ENCODE peak calls at places on chromosomes 2 and 18, in five cellular contexts. C, Y, W, X and S are unnamed samples.

GRCh38 chr18:48105317-48105716 is 174.9 kb upstream of the SMAD2 start:
- DNase-seq in C (no peak), Y (no peak), X (no peak), W (no peak), S (no peak)

GRCh38 chr18:70419526-70419925 is 130.7 kb downstream of the SOCS6 start:
- DNase-seq in W (no peak), Y (no peak), C (peak; percentile 88), X (no peak), S (no peak)

GRCh38 chr2:187658952-187659525 is 104.8 kb upstream of the TFPI start:
- DNase-seq in X (no peak), W (no peak), Y (no peak), C (peak; percentile 39), S (no peak)

GRCh38 chr2:10452334-10452733 is 4.2 kb upstream of the ODC1 start:
- DNase-seq in X (no peak), C (peak; percentile 73), W (no peak), Y (no peak), S (no peak)

GRCh38 chr2:128667391-128667790 is 348.7 kb upstream of the HS6ST1 start:
- DNase-seq in W (no peak), C (no peak), Y (no peak), X (no peak), S (no peak)

GRCh38 chr2:75375646-75376582 is 176.6 kb upstream of the TACR1 start:
- DNase-seq in X (no peak), W (no peak), Y (no peak), C (no peak), S (no peak)

GRCh38 chr18:74902170-74902465 is 304.4 kb downstream of the ZNF407 start:
- DNase-seq in Y (no peak), C (no peak), X (no peak), W (no peak), S (no peak)

GRCh38 chr2:45610281-45611019 is 617 bp downstream of the SRBD1 start:
- DNase-seq in X (peak; percentile 58), C (peak; percentile 73), W (peak; percentile 14), Y (peak; percentile 53), S (peak; percentile 19)

GRCh38 chr2:7997279-7997678 is 684.6 kb upstream of the ID2 start:
- DNase-seq in X (no peak), Y (no peak), C (no peak), W (no peak), S (no peak)

GRCh38 chr2:239326831-239327535 is 73.8 kb downstream of the HDAC4 start:
- DNase-seq in X (peak; percentile 78), W (peak; percentile 66), C (no peak), Y (peak; percentile 16), S (no peak)

GRCh38 chr2:189613077-189613636 is 32.6 kb upstream of the SLC40A1 start:
- DNase-seq in X (no peak), C (peak; percentile 96), W (no peak), Y (peak; percentile 44), S (no peak)

GRCh38 chr2:27158468-27158867 is 9.7 kb downstream of the TCF23 start:
- DNase-seq in C (no peak), W (no peak), Y (no peak), X (no peak), S (no peak)

GRCh38 chr2:162125138-162125537 is 26.9 kb downstream of the GCG start:
- DNase-seq in W (no peak), X (no peak), Y (no peak), C (peak; percentile 35), S (no peak)

GRCh38 chr2:86414996-86415395 is 26.2 kb upstream of the KDM3A start:
- DNase-seq in Y (no peak), X (no peak), W (no peak), C (no peak), S (no peak)

GRCh38 chr18:2430191-2430590 is 141.1 kb downstream of the METTL4 start:
- DNase-seq in C (no peak), W (no peak), X (no peak), Y (no peak), S (no peak)

GRCh38 chr2:126902859-126903258 is 4.2 kb downstream of the TEX51 start:
- DNase-seq in X (peak; percentile 28), Y (no peak), C (no peak), W (no peak), S (no peak)

GRCh38 chr2:46098606-46099005 is 198.6 kb upstream of the EPAS1 start:
- DNase-seq in W (no peak), X (no peak), Y (no peak), C (peak; percentile 73), S (no peak)

GRCh38 chr2:138084206-138084605 is 119.9 kb downstream of the HNMT start:
- DNase-seq in C (no peak), W (no peak), X (no peak), Y (no peak), S (no peak)

GRCh38 chr18:11859282-11859797 is 8.1 kb downstream of the CHMP1B start:
- DNase-seq in C (no peak), W (no peak), X (no peak), Y (no peak), S (no peak)

GRCh38 chr2:75560022-75560767 is 544 bp downstream of the EVA1A start:
- DNase-seq in X (peak; percentile 78), C (peak; percentile 45), W (peak; percentile 39), Y (no peak), S (peak; percentile 26)

GRCh38 chr2:219688560-219689445 is 61.4 kb downstream of the SLC4A3 start:
- DNase-seq in C (peak; percentile 89), Y (peak; percentile 34), W (no peak), X (no peak), S (no peak)

GRCh38 chr2:96913398-96914202 is 43.7 kb upstream of the SEMA4C start:
- DNase-seq in C (no peak), W (peak; percentile 49), X (no peak), Y (peak; percentile 67), S (no peak)

GRCh38 chr18:63994783-63995399 is 25.0 kb downstream of the SERPINB8 start:
- DNase-seq in C (peak; percentile 73), Y (no peak), X (no peak), W (peak; percentile 64), S (peak; percentile 55)

GRCh38 chr18:23324056-23324811 is 128.9 kb upstream of the RIOK3 start:
- DNase-seq in Y (no peak), C (no peak), X (no peak), W (no peak), S (no peak)

GRCh38 chr2:36338827-36339145 is 16.8 kb upstream of the CRIM1 start:
- DNase-seq in C (peak; percentile 36), X (no peak), Y (no peak), W (no peak), S (no peak)

GRCh38 chr18:33014060-33014796 is 241.4 kb upstream of the KLHL14 start:
- DNase-seq in X (no peak), C (no peak), Y (no peak), W (no peak), S (no peak)

GRCh38 chr2:1839066-1839756 is 94.9 kb upstream of the PXDN start:
- DNase-seq in X (no peak), W (no peak), Y (no peak), C (no peak), S (no peak)
- TF ChIP-seq CTCF in X (no peak), W (no peak), Y (no peak), C (no peak), S (no peak)

GRCh38 chr18:8895987-8896619 is 190.7 kb downstream of the MTCL1 start:
- DNase-seq in X (no peak), C (peak; percentile 57), Y (no peak), W (no peak), S (no peak)

GRCh38 chr18:8904316-8904715 is 198.2 kb upstream of the NDUFV2 start:
- DNase-seq in C (no peak), W (no peak), X (no peak), Y (no peak), S (no peak)

GRCh38 chr18:8898990-8899389 is 193.6 kb downstream of the MTCL1 start:
- DNase-seq in Y (no peak), W (no peak), C (no peak), X (no peak), S (no peak)

GRCh38 chr18:8900552-8900951 is 195.2 kb downstream of the MTCL1 start:
- DNase-seq in X (no peak), C (no peak), Y (no peak), W (no peak), S (no peak)

DNA sequence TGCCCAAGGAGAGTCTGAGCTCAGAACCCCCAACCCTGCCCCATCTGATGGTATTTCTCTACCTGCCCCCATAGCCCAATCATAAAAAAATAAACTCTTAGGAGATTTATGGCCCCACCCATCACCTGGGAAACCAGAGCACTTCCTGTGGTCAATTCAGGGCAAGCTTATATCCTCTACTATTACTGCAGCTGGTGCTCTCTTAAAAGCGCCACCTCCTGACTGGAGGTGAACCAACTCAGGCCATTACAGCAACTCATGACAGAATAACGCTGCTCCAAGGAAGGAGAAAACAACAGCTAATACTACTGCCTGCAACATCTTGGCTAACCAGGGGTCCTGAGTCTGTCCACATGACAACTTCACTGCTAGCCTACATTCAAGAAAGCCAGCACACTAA is 195.7 kb downstream of the MTCL1 start:
- DNase-seq in W (no peak), C (no peak), Y (no peak), X (no peak), S (no peak)
- TF ChIP-seq CTCF in W (no peak), C (no peak), Y (no peak), X (no peak), S (no peak)

DNA sequence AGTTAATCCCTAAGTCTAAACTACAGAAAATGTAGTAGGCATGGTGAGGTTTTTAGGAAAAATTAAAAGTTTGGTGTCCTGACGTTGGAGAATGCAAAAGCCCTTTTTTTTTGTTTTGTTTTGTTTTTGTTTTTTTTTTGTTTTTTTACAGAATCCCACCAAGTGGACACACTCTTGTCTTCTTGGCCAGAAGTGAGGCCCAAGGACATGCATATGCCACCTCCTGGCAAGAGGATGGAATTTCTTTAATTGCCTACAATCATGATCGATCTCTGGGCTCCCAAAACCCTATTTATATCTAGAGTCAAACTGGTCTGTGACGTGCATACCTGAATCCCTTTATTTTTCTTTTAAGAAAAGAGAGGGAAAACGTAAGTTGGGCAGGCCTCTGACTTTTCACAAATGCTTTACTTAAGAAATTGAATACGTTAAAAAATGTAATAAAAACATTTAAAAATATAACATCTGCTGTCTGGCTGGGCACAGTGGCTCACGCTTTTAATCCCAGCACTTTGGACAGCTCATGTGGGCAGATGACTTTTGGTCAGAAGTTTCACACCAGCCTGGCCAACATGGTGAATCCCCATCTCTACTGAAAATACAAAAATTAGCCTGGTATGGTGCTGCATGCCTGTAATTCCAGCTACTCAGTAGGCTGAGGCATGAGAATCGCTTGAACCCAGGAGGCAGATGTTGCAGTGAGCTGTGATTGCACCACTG is 502.7 kb downstream of the CBLN2 start:
- DNase-seq in C (no peak), X (no peak), W (no peak), Y (no peak), S (no peak)
- TF ChIP-seq CTCF in C (no peak), X (no peak), W (no peak), Y (no peak), S (no peak)

GRCh38 chr2:224930990-224931389 is 111.3 kb downstream of the DOCK10 start:
- DNase-seq in W (no peak), X (no peak), Y (no peak), C (no peak), S (no peak)
- TF ChIP-seq CTCF in W (peak; percentile 9), X (no peak), Y (no peak), C (no peak), S (no peak)